ENCODE peak calls at places on chromosome 13, in eight cellular contexts. L is GM23338; T is CD8-positive, alpha-beta T cell; A is tibial nerve; B is colonic mucosa; W is testis; N is body of pancreas; O is ascending aorta. S is an unnamed sample.

GRCh38 chr13:27281420-27281819 is 10.8 kb downstream of the RASL11A start:
- DNase-seq in O (no peak), A (no peak), B (no peak), L (no peak), N (no peak), W (no peak), T (no peak), S (no peak)

GRCh38 chr13:29140277-29140676 is 320.1 kb downstream of the MTUS2 start:
- DNase-seq in A (no peak), O (peak; percentile 25), N (no peak), W (no peak), L (no peak), T (no peak), B (no peak), S (peak; percentile 83)

GRCh38 chr13:99652141-99652540 is 150.9 kb downstream of the TM9SF2 start:
- DNase-seq in W (no peak), T (no peak), A (no peak), O (no peak), N (no peak), B (peak; percentile 11), L (no peak), S (no peak)

GRCh38 chr13:20390526-20391175 is 135.0 kb downstream of the CRYL1 start:
- DNase-seq in B (no peak), N (no peak), T (no peak), L (no peak), A (no peak), O (no peak), W (no peak), S (peak; percentile 57)

GRCh38 chr13:42232671-42233070 is 39.3 kb upstream of the AKAP11 start:
- DNase-seq in O (no peak), W (no peak), T (no peak), A (no peak), L (no peak), N (no peak), B (no peak), S (no peak)

GRCh38 chr13:88526853-88527215 is 855.7 kb downstream of the SLITRK5 start:
- DNase-seq in T (no peak), W (no peak), B (no peak), A (no peak), L (no peak), O (no peak), N (no peak), S (no peak)

GRCh38 chr13:41944635-41945401 is 16.1 kb downstream of the VWA8 start:
- DNase-seq in W (no peak), B (no peak), L (no peak), N (no peak), T (no peak), A (no peak), O (no peak), S (no peak)

GRCh38 chr13:34935841-34936240 is 6.2 kb upstream of the NBEA start:
- DNase-seq in O (no peak), N (no peak), L (no peak), A (no peak), B (no peak), W (no peak), T (no peak), S (no peak)

GRCh38 chr13:29171244-29171643 is 351.1 kb downstream of the MTUS2 start:
- DNase-seq in L (no peak), T (no peak), A (no peak), W (no peak), B (no peak), O (no peak), N (no peak), S (no peak)

GRCh38 chr13:70043685-70044084 is 63.9 kb upstream of the ATXN8OS start:
- DNase-seq in O (no peak), N (no peak), A (no peak), T (no peak), L (no peak), B (no peak), W (no peak), S (no peak)

GRCh38 chr13:95115525-95115924 is 185.7 kb downstream of the ABCC4 start:
- DNase-seq in B (peak; percentile 22), O (no peak), T (no peak), N (no peak), L (no peak), A (no peak), W (no peak), S (no peak)

GRCh38 chr13:88031980-88032562 is 360.9 kb downstream of the SLITRK5 start:
- DNase-seq in A (no peak), T (no peak), N (no peak), L (no peak), B (no peak), W (no peak), O (no peak), S (no peak)

GRCh38 chr13:39016789-39017188 is 21.1 kb downstream of the PROSER1 start:
- DNase-seq in N (no peak), B (no peak), A (no peak), L (peak; percentile 65), O (no peak), W (peak; percentile 33), T (no peak), S (no peak)

GRCh38 chr13:80389073-80390038 is 48.4 kb upstream of the SPRY2 start:
- DNase-seq in N (no peak), A (no peak), B (no peak), L (no peak), O (no peak), T (no peak), W (no peak), S (no peak)

GRCh38 chr13:78589206-78589605 is 14.1 kb downstream of the POU4F1 start:
- DNase-seq in N (no peak), T (no peak), B (peak; percentile 31), A (no peak), O (no peak), L (peak; percentile 94), W (peak; percentile 39), S (no peak)

GRCh38 chr13:39913928-39914327 is 258.5 kb downstream of the COG6 start:
- DNase-seq in T (no peak), A (peak; percentile 18), B (no peak), O (no peak), L (no peak), N (no peak), W (peak; percentile 26), S (no peak)

GRCh38 chr13:90420683-90421082 is 926.8 kb upstream of the MIR17HG start:
- DNase-seq in B (no peak), T (no peak), A (no peak), O (no peak), L (peak; percentile 18), W (no peak), N (no peak), S (no peak)

GRCh38 chr13:51341804-51342203 is 2.3 kb downstream of the SERPINE3 start:
- DNase-seq in B (no peak), A (no peak), W (no peak), L (no peak), N (no peak), T (no peak), O (no peak), S (no peak)

GRCh38 chr13:30821421-30821820 is 84.7 kb upstream of the MEDAG start:
- DNase-seq in T (no peak), A (no peak), W (no peak), L (no peak), N (no peak), O (no peak), B (no peak), S (no peak)

GRCh38 chr13:110617326-110618072 is 2.2 kb downstream of the NAXD start:
- DNase-seq in A (no peak), N (peak; percentile 80), B (peak; percentile 53), W (peak; percentile 69), T (no peak), L (peak; percentile 65), O (no peak), S (no peak)
- H3K4me3 ChIP-seq in A (no peak overlapping the region), N (no peak overlapping the region), B (no peak overlapping the region), W (no peak overlapping the region), T (no peak overlapping the region), L (no peak overlapping the region), O (no peak overlapping the region), S (peak overlapping the region; percentile 96)

GRCh38 chr13:73057284-73058025 is 1.4 kb upstream of the KLF5 start:
- DNase-seq in O (no peak), B (no peak), N (no peak), T (no peak), W (no peak), L (no peak), A (no peak), S (no peak)

GRCh38 chr13:73058432-73058740 is 419 bp upstream of the KLF5 start:
- DNase-seq in T (no peak), L (no peak), A (no peak), N (no peak), O (no peak), B (no peak), W (no peak), S (no peak)

GRCh38 chr13:73058741-73059459 is at the start of gene KLF5:
- DNase-seq in W (peak; percentile 98), A (peak; percentile 97), T (peak; percentile 85), O (peak; percentile 93), N (peak; percentile 98), B (peak; percentile 99), L (peak; percentile 97), S (peak; percentile 97)

GRCh38 chr13:73056054-73056962 is 2.5 kb upstream of the KLF5 start:
- DNase-seq in B (no peak), T (no peak), L (no peak), N (no peak), O (no peak), W (no peak), A (no peak), S (no peak)

DNA sequence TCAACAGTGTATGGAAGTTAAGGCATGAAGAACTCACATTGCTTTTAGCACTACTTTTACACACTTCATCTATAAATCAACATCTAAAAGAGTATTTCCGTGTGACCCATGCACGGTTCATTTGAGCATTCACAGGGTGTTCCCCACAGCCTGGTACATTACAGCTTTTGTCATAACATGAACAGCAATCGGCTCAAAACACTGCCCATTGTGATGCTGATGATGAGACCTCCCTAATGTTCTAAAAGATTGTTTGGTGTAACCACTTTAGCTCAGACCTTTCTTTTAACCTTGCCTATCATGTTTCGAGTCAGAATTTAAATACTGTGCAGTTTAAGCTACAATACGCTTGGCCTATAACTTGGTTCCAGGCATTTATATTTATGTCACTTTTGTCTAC is 4.1 kb upstream of the KLF5 start:
- DNase-seq in N (no peak), O (no peak), T (no peak), B (no peak), L (no peak), A (no peak), W (no peak), S (no peak)
- H3K27ac ChIP-seq in N (no peak overlapping the region), O (no peak overlapping the region), T (no peak overlapping the region), B (peak overlapping the region; percentile 32), L (no peak overlapping the region), A (no peak overlapping the region), W (no peak overlapping the region), S (no peak overlapping the region)

DNA sequence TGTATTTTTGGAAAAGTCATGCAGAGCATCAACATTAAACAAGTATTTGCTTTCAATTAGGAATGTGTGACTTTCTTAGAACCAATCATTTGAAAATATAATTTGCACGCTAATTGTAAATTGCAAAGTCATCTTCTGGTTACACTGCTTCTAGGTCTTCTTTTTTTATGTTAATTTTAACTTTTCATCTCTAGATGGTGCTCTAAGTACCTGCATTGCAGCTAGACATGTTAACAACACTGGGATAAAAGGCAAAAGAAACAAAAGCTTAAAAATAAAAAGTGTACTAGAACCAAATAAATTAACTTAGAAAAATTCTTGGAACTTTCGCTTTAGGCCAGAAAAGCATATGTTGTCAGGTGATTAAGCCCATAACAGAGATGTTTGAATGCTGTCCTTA is 2758.2 kb downstream of the PCDH9 start:
- DNase-seq in L (peak; percentile 37), N (no peak), O (no peak), A (no peak), B (no peak), T (no peak), W (no peak), S (no peak)
- TF ChIP-seq CTCF in L (peak; percentile 12), N (no peak), O (no peak), A (no peak), B (no peak), T (no peak), W (no peak), S (peak; percentile 21)

GRCh38 chr13:98172570-98173405 is 4.3 kb downstream of the RNF113B start:
- DNase-seq in B (no peak), L (no peak), N (no peak), T (no peak), A (no peak), W (no peak), O (no peak), S (no peak)
- H3K4me3 ChIP-seq in B (no peak overlapping the region), L (no peak overlapping the region), N (no peak overlapping the region), T (no peak overlapping the region), A (no peak overlapping the region), W (no peak overlapping the region), O (no peak overlapping the region), S (peak overlapping the region; percentile 47)

S was measured in coronary artery.